ENCODE peak calls at places on chromosomes 11 and 22, in four cellular contexts. T, M, K and A are unnamed samples.

GRCh38 chr11:14506532-14506931 is 6.9 kb upstream of the COPB1 start:
- DNase-seq in M (no peak), K (no peak), T (no peak), A (no peak)

GRCh38 chr22:18156878-18157713 is 7.1 kb downstream of the USP18 start:
- DNase-seq in M (no peak), K (peak; percentile 64), T (peak; percentile 75), A (peak; percentile 82)

GRCh38 chr11:103086461-103086860 is 5.5 kb downstream of the DCUN1D5 start:
- DNase-seq in M (no peak), T (no peak), K (no peak), A (no peak)

GRCh38 chr22:46214616-46215015 is 35.5 kb downstream of the CDPF1 start:
- DNase-seq in M (no peak), K (no peak), T (no peak), A (no peak)

GRCh38 chr22:39095971-39096370 is 1.1 kb upstream of the APOBEC3H start:
- DNase-seq in K (no peak), T (no peak), M (no peak), A (no peak)

GRCh38 chr11:64916040-64916847 is 765 bp downstream of the ATG2A start:
- DNase-seq in K (peak; percentile 55), M (no peak), T (peak; percentile 66), A (peak; percentile 27)

GRCh38 chr22:48695251-48695650 is 1132.4 kb downstream of the BRD1 start:
- DNase-seq in T (no peak), M (no peak), K (no peak), A (no peak)

GRCh38 chr22:48607901-48608650 is 1219.6 kb downstream of the BRD1 start:
- DNase-seq in T (no peak), K (no peak), M (no peak), A (no peak)

GRCh38 chr11:88363566-88364169 is 26.1 kb upstream of the CTSC start:
- DNase-seq in T (no peak), K (no peak), M (no peak), A (no peak)

GRCh38 chr11:57144531-57145320 is 37.0 kb upstream of the LRRC55 start:
- DNase-seq in M (no peak), T (peak; percentile 28), K (no peak), A (no peak)

GRCh38 chr11:99371257-99371656 is 350.5 kb downstream of the CNTN5 start:
- DNase-seq in K (no peak), T (no peak), M (no peak), A (no peak)

GRCh38 chr22:45612451-45612901 is 59.2 kb upstream of the ATXN10 start:
- DNase-seq in K (no peak), M (no peak), T (no peak), A (no peak)

GRCh38 chr11:57513911-57514537 is 1.5 kb downstream of the SLC43A1 start:
- DNase-seq in K (no peak), T (peak; percentile 46), M (no peak), A (no peak)

GRCh38 chr11:69837791-69838190 is 18.6 kb upstream of the FGF3 start:
- DNase-seq in T (no peak), K (no peak), M (no peak), A (no peak)

GRCh38 chr11:71352748-71353147 is 95.4 kb downstream of the DHCR7 start:
- DNase-seq in K (no peak), T (no peak), M (no peak), A (no peak)

GRCh38 chr11:66070604-66071325 is 693 bp downstream of the PACS1 start:
- DNase-seq in T (peak; percentile 63), M (no peak), K (no peak), A (peak; percentile 24)

GRCh38 chr11:78054971-78055370 is 8.7 kb upstream of the THRSP start:
- DNase-seq in K (no peak), T (no peak), M (no peak), A (no peak)

GRCh38 chr22:18013436-18013835 is 10.9 kb downstream of the MICAL3 start:
- DNase-seq in K (no peak), T (no peak), M (no peak), A (no peak)

GRCh38 chr22:39092111-39092867 is 4.8 kb upstream of the APOBEC3H start:
- DNase-seq in K (no peak), T (no peak), M (no peak), A (no peak)

GRCh38 chr11:27158763-27159679 is 118.4 kb downstream of the BBOX1 start:
- DNase-seq in T (peak; percentile 65), K (peak; percentile 69), M (no peak), A (peak; percentile 77)

GRCh38 chr22:49192180-49192856 is 635.4 kb downstream of the BRD1 start:
- DNase-seq in K (no peak), M (no peak), T (no peak), A (no peak)

GRCh38 chr11:66263231-66263630 is 5.2 kb upstream of the RAB1B start:
- DNase-seq in K (no peak), T (no peak), M (no peak), A (no peak)

GRCh38 chr11:10294289-10294953 is 402 bp upstream of the SBF2 start:
- DNase-seq in K (no peak), T (peak; percentile 11), M (no peak), A (peak; percentile 45)

GRCh38 chr11:118870396-118871343 is 13.0 kb upstream of the CXCR5 start:
- DNase-seq in K (peak; percentile 28), M (peak; percentile 57), T (no peak), A (no peak)

GRCh38 chr22:29351042-29351441 is 35.5 kb upstream of the RASL10A start:
- DNase-seq in K (no peak), M (no peak), T (no peak), A (no peak)

GRCh38 chr22:29352778-29353177 is 35.6 kb downstream of the AP1B1 start:
- DNase-seq in T (no peak), K (no peak), M (no peak), A (no peak)

GRCh38 chr22:29353860-29354259 is 34.5 kb downstream of the AP1B1 start:
- DNase-seq in M (no peak), K (no peak), T (no peak), A (no peak)

GRCh38 chr22:29351891-29352290 is 36.4 kb upstream of the RASL10A start:
- DNase-seq in M (no peak), T (no peak), K (no peak), A (no peak)

DNA sequence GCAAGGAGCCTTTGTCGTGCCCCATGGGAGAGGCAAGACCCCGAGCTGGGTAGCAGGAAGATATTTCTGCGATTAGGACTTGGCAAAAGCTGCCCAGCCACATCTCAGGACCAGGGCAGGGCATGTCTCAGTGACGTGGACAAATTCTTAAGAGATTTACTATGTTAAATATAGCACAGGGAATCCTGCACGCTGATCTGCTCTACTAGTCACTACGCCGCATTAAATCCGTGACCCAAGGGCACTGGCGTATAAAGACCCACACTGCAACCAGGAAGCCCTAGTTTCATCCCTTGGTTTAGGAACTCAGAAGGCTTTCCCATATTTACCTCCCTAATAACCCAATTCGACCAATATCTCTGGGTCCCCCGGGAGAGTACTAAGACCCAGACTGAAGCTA is 35.1 kb downstream of the AP1B1 start:
- DNase-seq in T (no peak), M (no peak), K (no peak), A (no peak)
- TF ChIP-seq FOXK2 in T (no peak), M (no peak), K (no peak), A (no peak)

GRCh38 chr22:37427128-37427710 is at the start of gene ELFN2:
- DNase-seq in M (no peak), K (no peak), T (no peak), A (peak; percentile 54)

GRCh38 chr22:37427711-37428635 is 694 bp upstream of the ELFN2 start:
- DNase-seq in K (no peak), T (no peak), M (no peak), A (no peak)

GRCh38 chr22:37425369-37425768 is 1.9 kb downstream of the ELFN2 start:
- DNase-seq in K (no peak), T (no peak), M (no peak), A (no peak)

GRCh38 chr22:37426532-37427127 is 649 bp downstream of the ELFN2 start:
- DNase-seq in K (no peak), T (no peak), M (no peak), A (no peak)

DNA sequence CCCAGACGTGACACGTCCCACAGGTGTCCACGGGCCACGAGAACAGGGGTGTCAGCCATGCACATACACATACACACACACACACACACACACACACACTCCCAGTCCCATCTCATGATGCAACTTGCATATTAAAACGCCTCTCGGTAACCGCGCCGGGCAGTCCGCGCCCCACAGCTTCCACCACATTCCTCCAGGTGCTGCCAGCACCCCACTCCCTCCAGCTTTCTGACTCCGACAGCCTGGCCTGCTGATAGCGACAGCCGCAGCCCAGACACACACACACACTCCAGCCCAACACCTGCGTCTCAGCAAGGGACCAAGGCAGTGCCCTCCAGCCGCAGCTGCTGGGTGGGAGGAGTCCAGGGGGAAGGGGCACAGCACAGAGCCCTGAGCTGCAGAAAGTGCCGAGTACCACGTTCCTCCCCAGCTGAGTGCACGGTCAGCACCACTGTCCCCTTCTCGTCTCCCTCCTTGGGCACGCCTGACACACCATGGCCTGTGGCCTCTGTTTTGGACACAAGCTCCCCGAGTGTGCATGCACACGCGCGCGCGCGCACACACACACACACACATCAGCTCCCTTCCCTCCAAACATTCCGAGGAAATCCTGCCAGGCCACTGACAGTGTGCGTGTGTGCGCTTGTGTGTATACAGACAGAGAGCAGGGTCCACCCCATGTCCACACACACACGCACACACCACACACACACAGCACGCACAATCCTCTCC is 1.3 kb downstream of the ELFN2 start:
- DNase-seq in K (no peak), T (no peak), M (no peak), A (no peak)
- TF ChIP-seq FOXK2 in K (no peak), T (no peak), M (no peak), A (no peak)

DNA sequence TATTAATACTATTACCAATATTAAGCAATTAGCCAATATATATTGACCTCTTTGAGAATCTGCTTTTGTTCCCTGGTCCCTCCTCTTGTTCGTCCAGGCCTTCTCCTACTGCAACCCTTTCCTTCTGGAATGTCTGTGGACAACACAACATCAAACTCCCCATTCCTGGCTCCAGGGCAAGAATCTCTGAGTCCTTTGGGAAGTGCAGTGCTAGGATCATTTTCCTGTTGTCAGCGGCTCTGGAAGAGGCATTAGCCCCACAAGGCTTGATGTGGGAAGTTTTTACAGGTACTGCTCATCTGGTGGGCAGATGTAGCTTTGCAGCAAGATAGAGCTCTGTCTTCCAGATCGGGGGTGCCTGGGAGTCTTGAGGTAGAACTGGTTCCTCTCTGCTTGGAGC is 74.3 kb downstream of the RPUSD4 start:
- DNase-seq in T (no peak), M (no peak), K (no peak), A (no peak)
- TF ChIP-seq FOXK2 in T (no peak), M (no peak), K (no peak), A (no peak)

GRCh38 chr11:82858556-82859091 is 41.6 kb downstream of the PRCP start:
- DNase-seq in M (no peak), K (no peak), T (no peak), A (no peak)
- TF ChIP-seq FOXK2 in M (no peak), K (no peak), T (no peak), A (no peak)

GRCh38 chr22:25930710-25931353 is 188.8 kb downstream of the MYO18B start:
- DNase-seq in K (no peak), T (no peak), M (no peak), A (no peak)
- TF ChIP-seq FOXK2 in K (no peak), T (no peak), M (no peak), A (no peak)